ENCODE peak calls at places on chromosomes 6 and 20, in seven cellular contexts. A is cardiac fibroblast; T is neural crest cell; L is ovary; S is CD4-positive, alpha-beta T cell; E is left ventricle myocardium inferior; U is suprapubic skin. F is an unnamed sample.

GRCh38 chr20:25285091-25285647 is 37.3 kb downstream of the PYGB start:
- DNase-seq in T (no peak), S (no peak), A (no peak), L (peak), U (peak), E (peak), F (no peak)

GRCh38 chr20:25315418-25316210 is 67.7 kb downstream of the PYGB start:
- DNase-seq in E (no peak), S (no peak), L (peak), U (no peak), T (no peak), A (peak), F (no peak)

GRCh38 chr20:24949756-24950127 is 673 bp downstream of the CST7 start:
- DNase-seq in S (no peak), A (no peak), E (no peak), U (no peak), T (no peak), L (no peak), F (no peak)

GRCh38 chr6:145887969-145888368 is 73.4 kb upstream of the FBXO30 start:
- DNase-seq in A (peak), U (no peak), L (no peak), E (peak), T (no peak), S (no peak), F (no peak)

GRCh38 chr6:159110013-159110412 is 59.2 kb upstream of the FNDC1 start:
- DNase-seq in T (peak), S (no peak), E (no peak), A (peak), U (no peak), L (no peak), F (no peak)

GRCh38 chr6:47149070-47149469 is 106.9 kb upstream of the ADGRF1 start:
- DNase-seq in U (no peak), S (no peak), A (no peak), E (no peak), T (no peak), L (no peak), F (no peak)

GRCh38 chr6:99514089-99514488 is 1.1 kb downstream of the USP45 start:
- DNase-seq in T (no peak), U (no peak), S (no peak), A (peak), E (no peak), L (no peak), F (no peak)

GRCh38 chr6:100177956-100178355 is 183.9 kb upstream of the MCHR2 start:
- DNase-seq in L (no peak), E (no peak), A (peak), T (no peak), S (no peak), U (no peak), F (no peak)

GRCh38 chr6:112618796-112619195 is 271.7 kb downstream of the RFPL4B start:
- DNase-seq in T (no peak), A (no peak), E (no peak), L (peak), S (no peak), U (no peak), F (no peak)

GRCh38 chr6:17865798-17866725 is 121.4 kb downstream of the KIF13A start:
- DNase-seq in T (no peak), A (peak), E (peak), U (peak), S (no peak), L (peak), F (no peak)

GRCh38 chr20:45987108-45987780 is 15.2 kb upstream of the ZNF335 start:
- DNase-seq in L (peak), E (peak), U (no peak), T (peak), S (peak), A (peak), F (peak)

GRCh38 chr20:45983279-45983743 is 11.3 kb upstream of the ZNF335 start:
- DNase-seq in U (no peak), A (no peak), T (no peak), L (no peak), E (no peak), S (no peak), F (no peak)

GRCh38 chr20:45981261-45981660 is 9.3 kb upstream of the ZNF335 start:
- DNase-seq in L (no peak), S (no peak), A (no peak), T (no peak), U (no peak), E (no peak), F (no peak)

DNA sequence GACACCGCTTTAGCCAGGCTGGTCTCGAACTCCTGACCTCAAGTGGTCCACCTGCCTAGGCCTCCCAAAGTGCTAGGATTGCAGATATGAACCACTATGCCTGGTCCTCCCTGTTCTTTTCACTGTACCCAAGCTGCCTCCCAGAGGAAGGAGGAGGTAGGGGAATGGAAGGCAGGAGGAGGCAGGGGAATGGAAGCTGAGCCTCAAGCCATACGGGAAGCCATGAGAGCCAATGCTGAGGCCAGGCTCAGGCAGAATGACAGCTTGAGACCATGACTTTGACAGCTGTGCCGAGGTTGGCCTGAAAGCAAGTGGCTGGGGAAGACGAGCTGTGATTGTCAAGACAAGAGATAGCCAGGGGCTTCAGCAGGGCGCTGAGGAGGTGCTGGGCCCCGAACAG is 13.6 kb upstream of the ZNF335 start:
- DNase-seq in L (no peak), S (no peak), E (no peak), U (no peak), A (peak), T (no peak), F (no peak)
- TF ChIP-seq CTCF in L (no peak), S (no peak), E (no peak), U (no peak), A (no peak), T (no peak), F (no peak)

DNA sequence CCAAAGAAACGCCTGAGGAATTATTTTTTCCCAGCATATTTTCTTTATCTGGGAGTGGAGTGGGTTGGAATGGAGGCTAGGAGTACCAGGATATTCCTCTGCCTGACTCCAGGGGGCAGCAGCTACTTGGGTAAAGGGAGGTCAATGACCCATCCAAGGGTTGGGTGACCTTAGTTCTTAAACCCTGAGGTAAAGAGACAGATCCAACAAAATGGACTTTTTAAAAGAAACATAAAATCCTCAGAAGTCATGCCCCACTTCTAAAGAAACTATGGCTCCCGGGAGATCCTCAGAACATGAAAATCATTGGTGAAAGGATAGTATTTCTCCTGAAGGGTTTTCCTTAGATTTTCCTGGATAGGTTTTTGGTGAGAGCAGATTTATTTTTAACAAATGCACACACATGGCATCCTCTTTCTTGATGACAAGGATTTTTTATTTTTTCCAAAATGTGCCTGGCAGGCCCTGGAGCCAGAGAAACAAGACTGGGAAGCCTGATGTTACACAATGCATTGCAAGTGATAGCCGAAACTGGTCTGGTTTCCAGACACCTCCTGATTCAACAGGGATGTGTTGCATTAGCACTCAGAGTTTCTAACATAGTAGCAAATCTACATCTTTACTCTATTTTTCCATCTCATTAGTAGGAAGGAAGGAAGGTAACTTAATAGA is 240.9 kb upstream of the BTBD3 start:
- DNase-seq in E (no peak), U (no peak), S (no peak), T (peak), A (peak), L (no peak), F (no peak)
- TF ChIP-seq CTCF in E (peak), U (peak), S (peak), T (peak), A (peak), L (no peak), F (peak)

GRCh38 chr20:42740191-42740870 is 449.4 kb downstream of the PTPRT start:
- DNase-seq in E (peak), U (no peak), T (no peak), S (no peak), L (no peak), A (no peak), F (no peak)

GRCh38 chr20:42735539-42735938 is 454.2 kb downstream of the PTPRT start:
- DNase-seq in E (no peak), S (no peak), L (no peak), A (no peak), T (no peak), U (peak), F (no peak)

GRCh38 chr20:42742926-42743325 is 446.8 kb downstream of the PTPRT start:
- DNase-seq in A (no peak), T (no peak), L (no peak), U (no peak), E (no peak), S (no peak), F (no peak)

GRCh38 chr20:42741906-42742305 is 447.8 kb downstream of the PTPRT start:
- DNase-seq in A (no peak), U (no peak), L (no peak), S (no peak), T (no peak), E (no peak), F (no peak)

GRCh38 chr20:42739692-42740091 is 450.0 kb downstream of the PTPRT start:
- DNase-seq in T (no peak), A (no peak), L (no peak), E (no peak), S (no peak), U (no peak), F (no peak)
- TF ChIP-seq CTCF in T (no peak), A (no peak), L (no peak), E (no peak), S (no peak), U (no peak), F (no peak)

GRCh38 chr20:32451682-32452461 is 93.7 kb downstream of the ASXL1 start:
- DNase-seq in S (no peak), U (no peak), T (no peak), A (no peak), E (peak), L (no peak), F (no peak)
- TF ChIP-seq CTCF in S (no peak), U (no peak), T (no peak), A (no peak), E (no peak), L (no peak), F (no peak)

GRCh38 chr6:31079656-31080261 is 32.6 kb downstream of the C6orf15 start:
- DNase-seq in T (peak), L (peak), S (peak), U (no peak), A (peak), E (peak), F (peak)

GRCh38 chr6:31081872-31082271 is 30.5 kb downstream of the C6orf15 start:
- DNase-seq in T (no peak), A (no peak), E (no peak), S (no peak), L (no peak), U (no peak), F (no peak)

GRCh38 chr6:31087494-31088089 is 24.8 kb downstream of the C6orf15 start:
- DNase-seq in U (peak), E (peak), T (peak), L (peak), S (peak), A (peak), F (peak)

GRCh38 chr6:31086788-31087440 is 25.5 kb downstream of the C6orf15 start:
- DNase-seq in E (no peak), T (no peak), A (peak), U (no peak), L (no peak), S (no peak), F (no peak)

GRCh38 chr6:31083742-31084354 is 28.5 kb downstream of the C6orf15 start:
- DNase-seq in S (peak), U (no peak), T (peak), L (no peak), E (no peak), A (peak), F (no peak)
- TF ChIP-seq CTCF in S (no peak), U (no peak), T (peak), L (no peak), E (peak), A (peak), F (peak)

GRCh38 chr20:22182148-22182547 is 402.2 kb downstream of the FOXA2 start:
- DNase-seq in U (no peak), A (no peak), T (no peak), S (no peak), L (no peak), E (no peak), F (no peak)

GRCh38 chr20:22180244-22180643 is 404.1 kb downstream of the FOXA2 start:
- DNase-seq in L (no peak), S (no peak), A (no peak), E (no peak), U (no peak), T (peak), F (no peak)
- TF ChIP-seq CTCF in L (no peak), S (no peak), A (no peak), E (no peak), U (no peak), T (peak), F (no peak)

GRCh38 chr6:134106702-134107101 is 54.3 kb upstream of the SLC2A12 start:
- DNase-seq in E (no peak), S (no peak), A (no peak), T (no peak), L (no peak), U (no peak), F (no peak)
- TF ChIP-seq CTCF in E (no peak), S (no peak), A (no peak), T (no peak), L (no peak), U (no peak), F (no peak)

GRCh38 chr20:62782149-62782892 is 14.0 kb upstream of the MRGBP start:
- DNase-seq in L (no peak), S (no peak), U (no peak), A (no peak), E (no peak), T (no peak), F (no peak)
- TF ChIP-seq CTCF in L (no peak), S (no peak), U (no peak), A (peak), E (no peak), T (no peak), F (peak)

F was measured in D721Med.